ENCODE peak calls at places on chromosomes 12 and 14, in eight cellular contexts. One of them, this sample, is unnamed.

GRCh38 chr12:121787063-121787774 is 6.3 kb downstream of the RHOF start:
- DNase-seq in mammary epithelial cell: no peak
- DNase-seq in heart left ventricle: peak; percentile 51
- DNase-seq in body of pancreas: no peak
- DNase-seq in uterus: no peak
- DNase-seq in cardiac muscle cell: no peak
- DNase-seq in heart right ventricle: no peak
- DNase-seq in kidney epithelial cell: no peak
- DNase-seq in this sample: peak; percentile 91

GRCh38 chr12:45989277-45989856 is 1.0 kb downstream of the SCAF11 start:
- DNase-seq in mammary epithelial cell: peak; percentile 62
- DNase-seq in heart left ventricle: no peak
- DNase-seq in body of pancreas: no peak
- DNase-seq in uterus: no peak
- DNase-seq in cardiac muscle cell: peak; percentile 80
- DNase-seq in heart right ventricle: no peak
- DNase-seq in kidney epithelial cell: no peak
- DNase-seq in this sample: peak; percentile 93

GRCh38 chr12:48237048-48237630 is 34.0 kb upstream of the OR10AD1 start:
- DNase-seq in mammary epithelial cell: no peak
- DNase-seq in heart left ventricle: no peak
- DNase-seq in body of pancreas: no peak
- DNase-seq in uterus: no peak
- DNase-seq in cardiac muscle cell: peak; percentile 2
- DNase-seq in heart right ventricle: no peak
- DNase-seq in kidney epithelial cell: no peak
- DNase-seq in this sample: no peak

GRCh38 chr14:69612014-69612758 is 790 bp downstream of the SUSD6 start:
- DNase-seq in mammary epithelial cell: no peak
- DNase-seq in heart left ventricle: peak; percentile 37
- DNase-seq in body of pancreas: peak; percentile 34
- DNase-seq in uterus: peak; percentile 33
- DNase-seq in cardiac muscle cell: no peak
- DNase-seq in heart right ventricle: peak; percentile 32
- DNase-seq in kidney epithelial cell: no peak
- DNase-seq in this sample: peak; percentile 91

GRCh38 chr12:96906849-96907664 is at the start of gene NEDD1:
- DNase-seq in mammary epithelial cell: peak; percentile 77
- DNase-seq in heart left ventricle: peak; percentile 89
- DNase-seq in body of pancreas: peak; percentile 85
- DNase-seq in uterus: peak; percentile 86
- DNase-seq in cardiac muscle cell: peak; percentile 91
- DNase-seq in heart right ventricle: peak; percentile 91
- DNase-seq in kidney epithelial cell: no peak
- DNase-seq in this sample: peak; percentile 97

GRCh38 chr12:15726757-15727112 is 62.5 kb downstream of the EPS8 start:
- DNase-seq in mammary epithelial cell: no peak
- DNase-seq in heart left ventricle: no peak
- DNase-seq in body of pancreas: no peak
- DNase-seq in uterus: no peak
- DNase-seq in cardiac muscle cell: no peak
- DNase-seq in heart right ventricle: no peak
- DNase-seq in kidney epithelial cell: no peak
- DNase-seq in this sample: no peak

GRCh38 chr12:89392401-89392800 is 40.1 kb upstream of the DUSP6 start:
- DNase-seq in mammary epithelial cell: no peak
- DNase-seq in heart left ventricle: no peak
- DNase-seq in body of pancreas: no peak
- DNase-seq in uterus: no peak
- DNase-seq in cardiac muscle cell: no peak
- DNase-seq in heart right ventricle: no peak
- DNase-seq in kidney epithelial cell: no peak
- DNase-seq in this sample: no peak

GRCh38 chr14:52792097-52792415 is 649 bp upstream of the GNPNAT1 start:
- DNase-seq in mammary epithelial cell: no peak
- DNase-seq in heart left ventricle: no peak
- DNase-seq in body of pancreas: no peak
- DNase-seq in uterus: no peak
- DNase-seq in cardiac muscle cell: no peak
- DNase-seq in heart right ventricle: no peak
- DNase-seq in kidney epithelial cell: no peak
- DNase-seq in this sample: no peak

GRCh38 chr14:54129850-54130640 is 173.4 kb upstream of the BMP4 start:
- DNase-seq in mammary epithelial cell: no peak
- DNase-seq in heart left ventricle: no peak
- DNase-seq in body of pancreas: no peak
- DNase-seq in uterus: no peak
- DNase-seq in cardiac muscle cell: no peak
- DNase-seq in heart right ventricle: no peak
- DNase-seq in kidney epithelial cell: no peak
- DNase-seq in this sample: no peak

GRCh38 chr14:58171090-58171489 is 19.1 kb upstream of the ARMH4 start:
- DNase-seq in mammary epithelial cell: peak; percentile 80
- DNase-seq in heart left ventricle: peak; percentile 75
- DNase-seq in body of pancreas: peak; percentile 87
- DNase-seq in uterus: peak; percentile 43
- DNase-seq in cardiac muscle cell: peak; percentile 75
- DNase-seq in heart right ventricle: peak; percentile 46
- DNase-seq in kidney epithelial cell: peak; percentile 81
- DNase-seq in this sample: no peak

GRCh38 chr14:90087433-90087832 is 25.6 kb downstream of the KCNK13 start:
- DNase-seq in mammary epithelial cell: peak; percentile 30
- DNase-seq in heart left ventricle: peak; percentile 79
- DNase-seq in body of pancreas: peak; percentile 77
- DNase-seq in uterus: no peak
- DNase-seq in cardiac muscle cell: no peak
- DNase-seq in heart right ventricle: no peak
- DNase-seq in kidney epithelial cell: no peak
- DNase-seq in this sample: no peak

GRCh38 chr12:39272934-39273770 is 169.8 kb downstream of the KIF21A start:
- DNase-seq in mammary epithelial cell: peak; percentile 35
- DNase-seq in heart left ventricle: no peak
- DNase-seq in body of pancreas: peak; percentile 25
- DNase-seq in uterus: no peak
- DNase-seq in cardiac muscle cell: peak; percentile 66
- DNase-seq in heart right ventricle: no peak
- DNase-seq in kidney epithelial cell: no peak
- DNase-seq in this sample: no peak

GRCh38 chr12:104372048-104372720 is 68.6 kb downstream of the EID3 start:
- DNase-seq in mammary epithelial cell: no peak
- DNase-seq in heart left ventricle: no peak
- DNase-seq in body of pancreas: no peak
- DNase-seq in uterus: no peak
- DNase-seq in cardiac muscle cell: no peak
- DNase-seq in heart right ventricle: no peak
- DNase-seq in kidney epithelial cell: no peak
- DNase-seq in this sample: peak; percentile 81

DNA sequence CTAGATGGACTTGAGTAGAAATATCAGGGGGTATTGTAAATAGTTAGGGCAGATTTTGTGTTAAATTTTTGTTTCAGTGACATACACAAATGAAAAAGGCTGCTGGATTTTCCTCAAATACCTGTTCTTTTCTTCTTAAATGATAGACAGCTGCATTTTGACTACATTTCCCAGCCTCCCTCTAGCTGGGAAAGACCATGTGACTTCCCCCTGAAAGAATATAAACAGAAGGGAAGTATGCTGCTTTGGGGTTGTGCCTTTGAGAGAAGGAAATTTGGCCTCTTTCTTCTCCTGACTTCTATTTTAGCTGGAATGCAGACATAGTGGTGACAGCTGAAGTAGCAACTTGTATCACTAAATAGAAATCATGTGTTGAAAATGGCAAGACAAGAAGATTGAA is 476.1 kb upstream of the SYT1 start:
- DNase-seq in mammary epithelial cell: no peak
- DNase-seq in heart left ventricle: no peak
- DNase-seq in body of pancreas: no peak
- DNase-seq in uterus: no peak
- DNase-seq in cardiac muscle cell: no peak
- DNase-seq in heart right ventricle: no peak
- DNase-seq in kidney epithelial cell: no peak
- DNase-seq in this sample: no peak
- H3K36me3 ChIP-seq in mammary epithelial cell: no peaks in the 10 kb centered on the region
- H3K36me3 ChIP-seq in heart left ventricle: no peaks in the 10 kb centered on the region
- H3K36me3 ChIP-seq in body of pancreas: no peaks in the 10 kb centered on the region
- H3K36me3 ChIP-seq in uterus: no peaks in the 10 kb centered on the region
- H3K36me3 ChIP-seq in cardiac muscle cell: no peaks in the 10 kb centered on the region
- H3K36me3 ChIP-seq in heart right ventricle: no peaks in the 10 kb centered on the region
- H3K36me3 ChIP-seq in kidney epithelial cell: no peaks in the 10 kb centered on the region
- H3K36me3 ChIP-seq in this sample: no peaks in the 10 kb centered on the region

GRCh38 chr12:93126069-93126474 is 197.0 kb upstream of the EEA1 start:
- DNase-seq in mammary epithelial cell: no peak
- DNase-seq in heart left ventricle: no peak
- DNase-seq in body of pancreas: no peak
- DNase-seq in uterus: no peak
- DNase-seq in cardiac muscle cell: no peak
- DNase-seq in heart right ventricle: no peak
- DNase-seq in kidney epithelial cell: no peak
- DNase-seq in this sample: no peak
- H3K36me3 ChIP-seq in mammary epithelial cell: no peaks in the 10 kb centered on the region
- H3K36me3 ChIP-seq in heart left ventricle: no peaks in the 10 kb centered on the region
- H3K36me3 ChIP-seq in body of pancreas: no peaks in the 10 kb centered on the region
- H3K36me3 ChIP-seq in uterus: no peaks in the 10 kb centered on the region
- H3K36me3 ChIP-seq in cardiac muscle cell: no peaks in the 10 kb centered on the region
- H3K36me3 ChIP-seq in heart right ventricle: no peaks in the 10 kb centered on the region
- H3K36me3 ChIP-seq in kidney epithelial cell: no peaks in the 10 kb centered on the region
- H3K36me3 ChIP-seq in this sample: no peaks in the 10 kb centered on the region

GRCh38 chr14:50725761-50726160 is 57.7 kb upstream of the SAV1 start:
- DNase-seq in mammary epithelial cell: no peak
- DNase-seq in heart left ventricle: no peak
- DNase-seq in body of pancreas: no peak
- DNase-seq in uterus: no peak
- DNase-seq in cardiac muscle cell: no peak
- DNase-seq in heart right ventricle: no peak
- DNase-seq in kidney epithelial cell: no peak
- DNase-seq in this sample: no peak

GRCh38 chr14:50726372-50727107 is 58.4 kb upstream of the SAV1 start:
- DNase-seq in mammary epithelial cell: peak; percentile 73
- DNase-seq in heart left ventricle: no peak
- DNase-seq in body of pancreas: no peak
- DNase-seq in uterus: no peak
- DNase-seq in cardiac muscle cell: no peak
- DNase-seq in heart right ventricle: no peak
- DNase-seq in kidney epithelial cell: peak; percentile 7
- DNase-seq in this sample: no peak
- H3K36me3 ChIP-seq in mammary epithelial cell: peaks cover 9% of the 10 kb centered on the region
- H3K36me3 ChIP-seq in heart left ventricle: no peaks in the 10 kb centered on the region
- H3K36me3 ChIP-seq in body of pancreas: no peaks in the 10 kb centered on the region
- H3K36me3 ChIP-seq in uterus: no peaks in the 10 kb centered on the region
- H3K36me3 ChIP-seq in cardiac muscle cell: peaks cover 41% of the 10 kb centered on the region
- H3K36me3 ChIP-seq in heart right ventricle: peaks cover 82% of the 10 kb centered on the region
- H3K36me3 ChIP-seq in kidney epithelial cell: peaks cover 1% of the 10 kb centered on the region
- H3K36me3 ChIP-seq in this sample: no peaks in the 10 kb centered on the region

DNA sequence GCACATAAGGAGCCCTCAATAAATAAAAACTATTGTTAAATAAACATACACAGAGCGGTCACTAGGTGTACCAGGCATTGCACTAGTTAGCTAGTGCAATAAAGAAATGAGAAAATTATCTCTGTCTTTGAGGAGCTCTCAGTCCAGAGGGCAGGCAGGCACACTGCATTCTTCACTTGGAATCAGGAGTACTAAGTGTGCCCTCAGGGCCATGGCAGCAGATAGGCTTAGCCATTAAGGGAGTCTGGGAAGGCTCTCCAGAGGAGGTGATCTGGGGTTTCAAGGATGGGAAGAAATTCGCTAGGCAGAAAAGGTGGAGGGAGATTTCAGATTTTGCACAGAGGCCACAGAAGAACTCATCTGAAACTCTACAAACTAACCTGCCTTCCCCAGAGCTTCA is 9.1 kb downstream of the ABCD4 start:
- DNase-seq in mammary epithelial cell: no peak
- DNase-seq in heart left ventricle: no peak
- DNase-seq in body of pancreas: no peak
- DNase-seq in uterus: no peak
- DNase-seq in cardiac muscle cell: no peak
- DNase-seq in heart right ventricle: no peak
- DNase-seq in kidney epithelial cell: no peak
- DNase-seq in this sample: no peak
- H3K36me3 ChIP-seq in mammary epithelial cell: peaks cover 6% of the 10 kb centered on the region
- H3K36me3 ChIP-seq in heart left ventricle: no peaks in the 10 kb centered on the region
- H3K36me3 ChIP-seq in body of pancreas: no peaks in the 10 kb centered on the region
- H3K36me3 ChIP-seq in uterus: no peaks in the 10 kb centered on the region
- H3K36me3 ChIP-seq in cardiac muscle cell: peaks cover 38% of the 10 kb centered on the region
- H3K36me3 ChIP-seq in heart right ventricle: peaks cover 19% of the 10 kb centered on the region
- H3K36me3 ChIP-seq in kidney epithelial cell: peaks cover 6% of the 10 kb centered on the region
- H3K36me3 ChIP-seq in this sample: peaks cover 99% of the 10 kb centered on the region

DNA sequence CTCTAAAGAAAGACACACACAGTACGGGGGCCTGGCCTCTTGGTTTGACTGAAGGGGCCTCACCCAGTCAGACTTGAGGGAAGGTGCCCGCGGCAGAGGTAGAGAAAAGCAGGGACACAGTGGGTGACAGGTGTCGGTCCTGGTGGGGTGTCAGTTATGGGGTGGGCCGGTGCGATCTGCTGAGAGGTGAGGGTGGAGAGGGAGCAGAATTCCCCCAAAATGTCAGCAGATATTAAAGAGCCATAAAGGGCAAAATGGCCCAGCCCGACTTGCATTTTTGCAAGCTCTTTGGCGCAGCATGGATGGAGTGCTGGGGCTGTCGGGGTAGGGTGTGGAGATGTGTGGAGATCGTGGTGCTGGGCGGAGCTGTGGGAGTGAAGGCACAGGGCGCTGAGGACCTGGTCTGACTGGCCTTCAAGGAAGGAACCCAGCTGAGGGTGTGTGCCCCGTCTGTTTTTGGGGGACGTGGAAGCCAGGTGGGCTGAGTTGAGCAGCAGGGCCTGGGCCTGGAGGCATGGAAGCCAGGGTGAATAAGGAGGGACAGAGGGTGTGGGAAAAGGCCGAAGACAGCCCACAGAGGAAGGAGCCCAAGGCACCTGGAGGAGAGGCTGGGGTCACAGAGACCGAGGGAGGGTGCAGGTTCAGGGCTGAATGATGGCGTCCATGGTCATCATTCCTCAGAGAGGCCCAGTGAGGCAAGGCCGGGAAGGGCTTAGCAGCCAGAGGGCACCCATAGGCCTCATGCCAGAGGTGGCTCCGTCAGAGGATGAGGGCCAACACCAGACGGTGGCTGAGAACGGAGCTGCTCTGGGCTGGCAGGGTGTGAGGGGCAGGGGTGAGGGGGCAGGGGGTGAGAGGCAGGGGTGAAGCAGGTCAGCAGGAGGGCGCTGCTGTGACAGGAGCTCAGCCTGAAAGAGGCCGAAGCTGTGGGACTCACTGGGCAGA is 48.2 kb upstream of the DYNC1H1 start:
- DNase-seq in mammary epithelial cell: no peak
- DNase-seq in heart left ventricle: no peak
- DNase-seq in body of pancreas: no peak
- DNase-seq in uterus: no peak
- DNase-seq in cardiac muscle cell: no peak
- DNase-seq in heart right ventricle: no peak
- DNase-seq in kidney epithelial cell: no peak
- DNase-seq in this sample: peak; percentile 46
- H3K36me3 ChIP-seq in mammary epithelial cell: peaks cover 6% of the 10 kb centered on the region
- H3K36me3 ChIP-seq in heart left ventricle: no peaks in the 10 kb centered on the region
- H3K36me3 ChIP-seq in body of pancreas: no peaks in the 10 kb centered on the region
- H3K36me3 ChIP-seq in uterus: no peaks in the 10 kb centered on the region
- H3K36me3 ChIP-seq in cardiac muscle cell: peaks cover 14% of the 10 kb centered on the region
- H3K36me3 ChIP-seq in heart right ventricle: peaks cover 14% of the 10 kb centered on the region
- H3K36me3 ChIP-seq in kidney epithelial cell: no peaks in the 10 kb centered on the region
- H3K36me3 ChIP-seq in this sample: peaks cover 48% of the 10 kb centered on the region